ENCODE peak calls at places on chromosome 12, in four cellular contexts. N, G, Z and O are unnamed samples.
A peak's percentile ranks its signal among the peaks of the same experiment; 100 is the strongest.

GRCh38 chr12:75646329-75646940 is 135.0 kb upstream of the KRR1 start:
- DNase-seq in N (no peak), G (no peak), Z (no peak), O (no peak)

GRCh38 chr12:54680374-54680773 is 32.2 kb upstream of the DCD start:
- DNase-seq in Z (no peak), N (peak; percentile 42), G (peak; percentile 11), O (no peak)

GRCh38 chr12:104219361-104219892 is 3.8 kb downstream of the TXNRD1 start:
- DNase-seq in N (no peak), Z (no peak), G (no peak), O (no peak)

GRCh38 chr12:105454688-105455087 is 124.2 kb downstream of the C12orf75 start:
- DNase-seq in G (no peak), N (no peak), Z (no peak), O (no peak)

GRCh38 chr12:57832966-57833365 is 13.6 kb downstream of the CTDSP2 start:
- DNase-seq in Z (no peak), G (no peak), N (no peak), O (no peak)

GRCh38 chr12:6123258-6123657 is 1.2 kb downstream of the VWF start:
- DNase-seq in Z (no peak), G (no peak), N (no peak), O (peak; percentile 41)

GRCh38 chr12:122886851-122887816 is 8.8 kb downstream of the VPS37B start:
- DNase-seq in G (no peak), N (no peak), Z (no peak), O (no peak)

GRCh38 chr12:117053050-117053400 is 46.2 kb downstream of the TESC start:
- DNase-seq in G (no peak), Z (no peak), N (no peak), O (no peak)

GRCh38 chr12:6821271-6821673 is 349 bp upstream of the GPR162 start:
- DNase-seq in Z (no peak), N (peak; percentile 81), G (peak; percentile 37), O (no peak)

GRCh38 chr12:52119398-52120254 is 40.1 kb downstream of the SMIM41 start:
- DNase-seq in G (peak; percentile 37), N (no peak), Z (no peak), O (peak; percentile 88)

GRCh38 chr12:98893601-98894411 is 248.7 kb downstream of the APAF1 start:
- DNase-seq in N (no peak), G (no peak), Z (no peak), O (no peak)

GRCh38 chr12:13194462-13195110 is 1.9 kb upstream of the EMP1 start:
- DNase-seq in N (no peak), Z (no peak), G (no peak), O (no peak)

GRCh38 chr12:13197526-13198141 is 1.1 kb downstream of the EMP1 start:
- DNase-seq in N (no peak), Z (peak; percentile 27), G (no peak), O (no peak)

GRCh38 chr12:13195244-13195643 is 1.3 kb upstream of the EMP1 start:
- DNase-seq in Z (no peak), N (no peak), G (no peak), O (no peak)

GRCh38 chr12:13195848-13196301 is 651 bp upstream of the EMP1 start:
- DNase-seq in G (no peak), Z (no peak), N (no peak), O (no peak)

DNA sequence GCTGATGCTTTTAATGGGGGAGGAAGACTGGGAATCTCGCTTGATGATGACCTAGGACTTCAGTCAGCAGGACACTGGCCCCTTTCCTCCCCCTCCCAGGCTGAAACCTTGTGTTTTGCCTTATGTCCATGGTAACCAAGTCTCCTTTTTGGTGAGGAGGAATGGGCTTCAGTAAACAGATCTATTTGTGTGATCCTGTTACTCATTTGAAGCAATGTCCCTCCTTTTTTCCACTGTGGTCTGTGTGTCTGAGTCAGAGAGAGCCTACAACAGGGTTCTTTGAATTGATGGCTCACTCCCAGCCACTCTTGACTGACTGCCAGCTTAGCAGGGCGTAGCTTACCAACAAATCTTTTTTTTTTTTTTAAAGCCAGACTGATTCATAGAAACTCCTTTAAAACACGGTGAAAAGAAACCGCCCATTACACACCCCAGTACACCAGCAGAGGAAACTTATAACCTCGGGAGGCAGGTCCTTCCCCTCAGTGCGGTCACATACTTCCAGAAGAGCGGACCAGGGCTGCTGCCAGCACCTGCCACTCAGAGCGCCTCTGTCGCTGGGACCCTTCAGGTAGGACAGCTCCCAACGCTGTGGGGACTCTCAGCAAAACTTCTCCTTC is at the start of gene EMP1:
- DNase-seq in N (no peak), Z (peak; percentile 92), G (peak; percentile 62), O (peak; percentile 79)
- H3K4me1 ChIP-seq in N (no peaks in the 10 kb centered on the region), Z (peaks cover 3% of the 10 kb centered on the region), G (peaks cover 8% of the 10 kb centered on the region), O (peaks cover 12% of the 10 kb centered on the region)

DNA sequence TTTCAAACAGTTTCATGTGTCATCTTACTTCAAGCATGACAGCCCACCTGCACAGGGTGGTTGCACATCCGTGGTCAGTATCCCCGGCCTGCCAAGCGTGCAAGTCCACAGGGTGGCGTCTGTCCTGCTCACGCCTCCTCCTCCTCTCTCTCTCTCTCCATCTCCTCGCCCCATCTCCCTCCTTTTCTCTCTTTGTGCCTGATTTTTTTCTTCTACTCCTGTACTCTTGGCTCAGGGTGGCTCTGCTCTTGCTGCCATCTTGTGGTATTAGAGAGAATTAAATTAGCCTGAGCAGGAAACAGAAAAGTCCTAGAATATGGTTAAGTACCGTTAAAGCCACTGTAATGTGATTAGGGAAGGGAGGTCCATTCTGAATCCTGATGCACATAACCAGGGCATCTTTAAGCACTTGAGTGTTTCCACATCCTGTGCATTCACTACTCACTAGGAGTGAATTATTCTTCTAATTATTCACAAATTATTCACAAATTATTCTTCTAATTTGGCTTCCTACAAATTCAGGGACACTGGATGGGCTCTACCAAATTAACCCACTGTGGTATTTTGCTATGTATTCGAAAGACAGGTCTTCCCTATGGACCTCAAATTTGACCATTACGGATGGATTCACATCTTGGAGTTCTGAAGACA is 25.5 kb upstream of the DTX1 start:
- DNase-seq in Z (no peak), G (peak; percentile 30), N (peak; percentile 72), O (no peak)
- H3K4me1 ChIP-seq in Z (peaks cover 2% of the 10 kb centered on the region), G (no peaks in the 10 kb centered on the region), N (peaks cover 5% of the 10 kb centered on the region), O (no peaks in the 10 kb centered on the region)

GRCh38 chr12:108840605-108841328 is 16.6 kb downstream of the SSH1 start:
- DNase-seq in G (no peak), Z (no peak), N (no peak), O (no peak)

GRCh38 chr12:108842364-108842763 is 15.0 kb downstream of the SSH1 start:
- DNase-seq in G (no peak), N (no peak), Z (no peak), O (no peak)

GRCh38 chr12:108845696-108846095 is 11.7 kb downstream of the SSH1 start:
- DNase-seq in G (no peak), N (no peak), Z (no peak), O (no peak)

GRCh38 chr12:108846320-108846719 is 11.1 kb downstream of the SSH1 start:
- DNase-seq in G (no peak), Z (no peak), N (peak; percentile 65), O (no peak)

DNA sequence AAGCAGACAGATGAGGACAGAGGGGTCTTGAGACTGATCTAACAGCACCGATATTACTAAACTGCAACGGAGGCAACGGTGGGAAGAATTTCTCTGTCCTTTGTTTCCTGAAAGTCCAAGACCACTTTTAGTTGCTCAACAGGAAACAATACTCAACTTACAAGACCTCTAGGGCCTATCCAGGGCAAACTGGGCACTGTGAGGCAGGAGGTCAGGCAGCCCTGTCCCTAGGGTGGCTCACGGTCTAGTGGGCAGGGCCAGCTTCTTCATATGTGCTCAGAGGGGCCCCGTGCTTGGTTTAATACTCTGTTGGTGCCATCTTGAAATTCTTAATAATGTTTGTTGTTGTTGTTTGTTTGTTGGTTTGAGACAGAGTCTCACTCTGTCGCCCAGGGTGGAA is 14.2 kb downstream of the SSH1 start:
- DNase-seq in N (no peak), G (no peak), Z (no peak), O (no peak)
- H3K4me1 ChIP-seq in N (peaks cover 17% of the 10 kb centered on the region), G (peaks cover 16% of the 10 kb centered on the region), Z (peaks cover 20% of the 10 kb centered on the region), O (peaks cover 16% of the 10 kb centered on the region)

GRCh38 chr12:121127501-121127900 is 5.2 kb upstream of the P2RX7 start:
- DNase-seq in Z (no peak), G (no peak), N (no peak), O (no peak)

GRCh38 chr12:121129705-121130147 is 3.0 kb upstream of the P2RX7 start:
- DNase-seq in Z (no peak), G (no peak), N (no peak), O (no peak)

GRCh38 chr12:121131941-121132341 is 735 bp upstream of the P2RX7 start:
- DNase-seq in N (no peak), Z (no peak), G (no peak), O (peak; percentile 79)

GRCh38 chr12:121130866-121131373 is 1.8 kb upstream of the P2RX7 start:
- DNase-seq in G (no peak), Z (no peak), N (no peak), O (no peak)

GRCh38 chr12:121128908-121129704 is 3.6 kb upstream of the P2RX7 start:
- DNase-seq in Z (peak; percentile 84), G (peak; percentile 82), N (peak; percentile 75), O (peak; percentile 92)
- H3K4me1 ChIP-seq in Z (peaks cover 4% of the 10 kb centered on the region), G (peaks cover 35% of the 10 kb centered on the region), N (peaks cover 10% of the 10 kb centered on the region), O (peaks cover 59% of the 10 kb centered on the region)

GRCh38 chr12:97471194-97471593 is 8.6 kb downstream of the RMST start:
- DNase-seq in Z (no peak), G (no peak), N (no peak), O (no peak)

GRCh38 chr12:97482153-97482693 is 19.6 kb downstream of the RMST start:
- DNase-seq in Z (no peak), N (no peak), G (no peak), O (no peak)

GRCh38 chr12:97474987-97475386 is 12.4 kb downstream of the RMST start:
- DNase-seq in N (no peak), Z (no peak), G (no peak), O (no peak)

GRCh38 chr12:97476255-97476654 is 13.7 kb downstream of the RMST start:
- DNase-seq in Z (no peak), N (no peak), G (no peak), O (no peak)
- H3K4me1 ChIP-seq in Z (no peaks in the 10 kb centered on the region), N (no peaks in the 10 kb centered on the region), G (no peaks in the 10 kb centered on the region), O (no peaks in the 10 kb centered on the region)

GRCh38 chr12:175250-175649 is 38.7 kb downstream of the SLC6A12 start:
- DNase-seq in G (no peak), N (peak; percentile 76), Z (peak; percentile 24), O (no peak)
- H3K4me1 ChIP-seq in G (no peaks in the 10 kb centered on the region), N (peaks cover 31% of the 10 kb centered on the region), Z (peaks cover 7% of the 10 kb centered on the region), O (no peaks in the 10 kb centered on the region)

DNA sequence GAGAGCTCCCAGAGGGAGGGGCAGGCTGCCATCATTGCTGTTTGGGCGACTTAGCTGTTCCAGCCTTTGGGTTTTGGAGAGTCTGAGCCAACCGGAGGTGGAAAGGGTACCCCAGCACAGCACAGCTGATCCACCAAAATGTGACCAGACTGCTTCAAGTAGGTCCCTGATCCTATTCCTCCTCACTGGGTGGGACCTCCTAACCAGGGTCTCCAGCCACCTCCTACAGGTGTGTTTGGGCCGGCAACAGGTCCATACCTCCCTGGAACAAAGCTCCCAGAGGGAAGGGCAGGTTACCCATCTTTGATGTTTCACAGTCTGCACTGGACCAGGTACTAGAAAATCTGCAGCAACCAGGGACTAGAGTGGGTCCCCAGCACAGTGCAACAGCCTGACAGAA is 53.8 kb downstream of the CAND1 start:
- DNase-seq in Z (no peak), N (no peak), G (no peak), O (no peak)
- H3K4me1 ChIP-seq in Z (peaks cover 3% of the 10 kb centered on the region), N (no peaks in the 10 kb centered on the region), G (no peaks in the 10 kb centered on the region), O (no peaks in the 10 kb centered on the region)